ENCODE peak calls at places on chromosomes 1 and 21, in five cellular contexts. U is left ventricle myocardium inferior; Z is CD8-positive, alpha-beta T cell; A is DND-41; T is NT2/D1. B is an unnamed sample. For H3K4me1 and H3K36me3, the result is how much of the 10 kb centered on the place peaks cover.

GRCh38 chr1:116763787-116764465 is 9.7 kb downstream of the CD2 start:
- DNase-seq in U (no peak), Z (peak), A (peak), T (no peak), B (no peak)

GRCh38 chr1:32414186-32414886 is 20.1 kb upstream of the BSDC1 start:
- DNase-seq in U (no peak), Z (no peak), A (no peak), T (no peak), B (no peak)

GRCh38 chr1:203839081-203839480 is 22.3 kb upstream of the SNRPE start:
- DNase-seq in U (no peak), Z (no peak), A (no peak), T (no peak), B (no peak)

GRCh38 chr1:217354900-217355299 is 276.0 kb downstream of the GPATCH2 start:
- DNase-seq in U (no peak), Z (no peak), A (no peak), T (no peak), B (no peak)

GRCh38 chr1:8465692-8466091 is 147.8 kb downstream of the SLC45A1 start:
- DNase-seq in U (no peak), Z (no peak), A (no peak), T (no peak), B (no peak)

GRCh38 chr21:46097826-46098286 is at the start of gene COL6A2:
- DNase-seq in U (peak), Z (peak), A (no peak), T (peak), B (peak)

GRCh38 chr1:61253059-61253735 is 170.8 kb downstream of the NFIA start:
- DNase-seq in U (peak), Z (no peak), A (no peak), T (no peak), B (no peak)

GRCh38 chr1:92210701-92211100 is 7.0 kb upstream of the C1orf146 start:
- DNase-seq in U (no peak), Z (no peak), A (no peak), T (no peak), B (no peak)

GRCh38 chr1:4395676-4396075 is 258.7 kb upstream of the AJAP1 start:
- DNase-seq in U (no peak), Z (no peak), A (no peak), T (no peak), B (no peak)

GRCh38 chr1:61183471-61184034 is 101.2 kb downstream of the NFIA start:
- DNase-seq in U (peak), Z (no peak), A (no peak), T (no peak), B (peak)

GRCh38 chr1:21966247-21967000 is 10.4 kb upstream of the CELA3B start:
- DNase-seq in U (no peak), Z (no peak), A (no peak), T (no peak), B (no peak)

GRCh38 chr1:33378524-33378923 is 52.4 kb downstream of the PHC2 start:
- DNase-seq in U (no peak), Z (no peak), A (no peak), T (no peak), B (no peak)

GRCh38 chr21:34144224-34144623 is 70.8 kb downstream of the MRPS6 start:
- DNase-seq in U (no peak), Z (no peak), A (no peak), T (no peak), B (no peak)

GRCh38 chr1:233442392-233442791 is 114.9 kb downstream of the MAP3K21 start:
- DNase-seq in U (no peak), Z (no peak), A (no peak), T (no peak), B (no peak)

GRCh38 chr1:4654764-4655673 is 610 bp downstream of the AJAP1 start:
- DNase-seq in U (no peak), Z (no peak), A (no peak), T (no peak), B (no peak)

GRCh38 chr1:213060836-213061235 is 9.8 kb downstream of the RPS6KC1 start:
- DNase-seq in U (no peak), Z (no peak), A (no peak), T (no peak), B (no peak)

GRCh38 chr1:1431006-1431844 is 4.3 kb upstream of the VWA1 start:
- DNase-seq in U (no peak), Z (no peak), A (no peak), T (no peak), B (peak)

GRCh38 chr1:113809651-113810602 is 2.3 kb downstream of the RSBN1 start:
- DNase-seq in U (no peak), Z (no peak), A (no peak), T (no peak), B (no peak)

GRCh38 chr1:63698001-63698838 is 75.6 kb upstream of the ROR1 start:
- DNase-seq in U (peak), Z (no peak), A (no peak), T (no peak), B (peak)

GRCh38 chr1:145885738-145886287 is at the start of gene ANKRD35:
- DNase-seq in U (peak), Z (peak), A (peak), T (peak), B (peak)

GRCh38 chr1:26387447-26387846 is 14.9 kb upstream of the ZNF683 start:
- DNase-seq in U (no peak), Z (no peak), A (no peak), T (no peak), B (no peak)

DNA sequence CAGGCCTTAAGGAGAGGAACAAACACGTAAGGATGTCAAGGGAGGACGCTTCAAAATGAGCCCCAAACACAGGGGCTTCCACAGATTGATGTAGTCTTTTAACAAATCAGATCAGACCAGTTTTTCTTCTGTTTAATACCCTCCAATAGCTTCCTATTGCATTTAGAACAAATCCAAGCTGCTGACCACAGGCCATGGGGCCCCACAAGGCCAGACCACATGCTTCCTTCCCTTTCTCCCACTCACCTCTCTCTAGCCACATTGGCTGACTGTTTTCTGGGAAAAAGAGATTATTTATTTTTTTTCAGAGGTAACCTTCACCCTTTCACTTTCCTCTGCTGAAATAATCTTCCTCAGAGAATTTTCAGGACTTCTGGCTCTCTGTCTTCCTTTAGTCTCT is 380.6 kb downstream of the SIPA1L2 start:
- DNase-seq in U (no peak), Z (no peak), A (no peak), T (no peak), B (no peak)
- H3K4me1 ChIP-seq in U (under half), Z (under half), A (under half), T (under half), B (under half)

GRCh38 chr1:99713006-99713405 is 53.4 kb downstream of the FRRS1 start:
- DNase-seq in U (no peak), Z (no peak), A (no peak), T (no peak), B (no peak)
- H3K36me3 ChIP-seq in U (half or more), Z (under half), A (under half), T (under half), B (under half)

DNA sequence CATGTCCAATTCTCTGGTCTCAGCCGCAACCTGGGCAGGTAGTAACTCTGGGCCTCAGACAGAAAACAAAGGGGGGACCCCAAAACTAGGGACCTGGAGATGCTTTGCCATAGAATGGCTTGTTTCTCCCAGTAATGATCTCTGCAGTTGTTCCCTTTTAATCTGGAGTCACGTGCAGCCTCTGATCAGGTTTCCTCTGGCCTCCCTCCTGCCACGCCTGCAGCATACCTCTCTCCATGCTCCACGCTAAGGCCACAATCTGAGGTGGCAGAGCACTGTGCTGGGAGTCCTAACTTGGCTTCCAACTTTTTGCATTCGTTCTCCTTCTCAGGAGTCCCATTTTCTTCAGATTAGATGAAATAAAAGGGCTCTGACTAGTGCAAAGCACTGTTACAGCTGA is 1.9 kb downstream of the PABPC4 start:
- DNase-seq in U (no peak), Z (no peak), A (no peak), T (no peak), B (no peak)
- H3K4me3 ChIP-seq in U (peak), Z (peak), A (peak), T (peak), B (peak)

DNA sequence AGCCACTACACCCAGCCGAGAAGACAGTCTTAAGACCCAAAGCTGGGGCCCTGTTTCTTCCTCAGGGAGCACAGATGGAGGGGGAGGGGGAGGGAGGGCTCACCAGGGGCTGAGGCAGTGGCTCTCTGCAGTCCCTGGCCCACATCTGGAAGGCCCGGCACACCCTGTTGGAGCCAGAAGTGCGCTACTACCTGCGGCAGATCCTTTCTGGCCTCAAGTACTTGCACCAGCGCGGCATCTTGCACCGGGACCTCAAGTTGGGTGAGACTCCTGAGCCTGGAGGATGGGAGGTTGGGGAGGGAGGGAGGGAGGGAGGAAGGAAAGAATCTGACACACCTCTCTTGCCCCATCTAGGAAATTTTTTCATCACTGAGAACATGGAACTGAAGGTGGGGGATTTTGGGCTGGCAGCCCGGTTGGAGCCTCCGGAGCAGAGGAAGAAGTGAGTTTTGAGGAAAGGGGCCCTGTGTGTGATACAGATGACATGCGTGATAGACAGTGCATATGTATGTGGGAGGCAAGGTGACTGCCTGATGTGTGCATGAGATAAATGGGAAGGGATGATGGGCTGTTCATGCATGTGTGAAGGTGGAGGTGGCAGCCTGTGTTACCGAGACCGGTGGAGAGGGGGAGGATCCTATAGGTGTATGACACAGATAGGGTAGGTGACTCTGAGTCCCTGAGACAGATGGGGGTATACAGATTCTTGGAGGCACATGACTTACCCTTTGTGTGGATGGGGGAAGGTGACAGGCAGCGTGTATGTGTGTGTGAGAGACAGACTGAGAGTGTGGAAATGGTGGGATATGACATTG is 1.5 kb downstream of the PLK3 start:
- DNase-seq in U (peak), Z (peak), A (no peak), T (no peak), B (peak)
- H3K4me1 ChIP-seq in U (half or more), Z (under half), A (under half), T (under half), B (under half)

GRCh38 chr21:43800124-43800523 is 10.7 kb downstream of the RRP1 start:
- DNase-seq in U (no peak), Z (no peak), A (no peak), T (no peak), B (no peak)
- H3K36me3 ChIP-seq in U (half or more), Z (half or more), A (half or more), T (half or more), B (under half)

GRCh38 chr1:168714012-168714411 is 15.0 kb downstream of the DPT start:
- DNase-seq in U (no peak), Z (no peak), A (no peak), T (no peak), B (peak)

GRCh38 chr1:168708698-168709406 is 20.2 kb downstream of the DPT start:
- DNase-seq in U (no peak), Z (no peak), A (no peak), T (no peak), B (no peak)

GRCh38 chr1:168709896-168710305 is 19.1 kb downstream of the DPT start:
- DNase-seq in U (no peak), Z (no peak), A (no peak), T (no peak), B (no peak)

GRCh38 chr1:168706376-168706995 is 22.5 kb downstream of the DPT start:
- DNase-seq in U (no peak), Z (no peak), A (no peak), T (no peak), B (no peak)

DNA sequence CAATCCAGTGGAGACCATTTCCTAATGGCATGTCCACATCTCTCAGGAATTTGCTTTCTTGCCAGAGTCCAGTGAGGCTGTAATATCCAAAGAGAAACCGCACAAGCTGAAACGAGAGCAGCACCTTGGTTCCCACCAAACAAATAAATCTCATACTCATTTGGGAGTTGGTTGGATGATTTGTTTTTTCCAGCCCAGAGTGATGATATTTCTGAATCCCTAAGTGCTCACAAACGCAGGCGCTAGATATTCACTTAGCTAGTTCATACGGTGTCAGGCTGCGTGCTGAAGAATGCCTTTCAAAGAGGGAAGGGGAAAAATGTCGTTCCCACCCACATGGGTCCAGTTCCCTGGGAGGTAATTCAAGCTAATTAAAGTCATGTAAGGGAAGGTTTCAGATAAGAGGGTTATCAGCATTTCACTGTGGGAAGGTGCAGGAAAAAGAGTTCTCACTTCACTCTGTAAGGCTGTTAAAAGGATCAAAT is 19.6 kb downstream of the DPT start:
- DNase-seq in U (no peak), Z (no peak), A (no peak), T (no peak), B (no peak)
- H3K4me3 ChIP-seq in U (peak), Z (no peak), A (no peak), T (no peak), B (no peak)

DNA sequence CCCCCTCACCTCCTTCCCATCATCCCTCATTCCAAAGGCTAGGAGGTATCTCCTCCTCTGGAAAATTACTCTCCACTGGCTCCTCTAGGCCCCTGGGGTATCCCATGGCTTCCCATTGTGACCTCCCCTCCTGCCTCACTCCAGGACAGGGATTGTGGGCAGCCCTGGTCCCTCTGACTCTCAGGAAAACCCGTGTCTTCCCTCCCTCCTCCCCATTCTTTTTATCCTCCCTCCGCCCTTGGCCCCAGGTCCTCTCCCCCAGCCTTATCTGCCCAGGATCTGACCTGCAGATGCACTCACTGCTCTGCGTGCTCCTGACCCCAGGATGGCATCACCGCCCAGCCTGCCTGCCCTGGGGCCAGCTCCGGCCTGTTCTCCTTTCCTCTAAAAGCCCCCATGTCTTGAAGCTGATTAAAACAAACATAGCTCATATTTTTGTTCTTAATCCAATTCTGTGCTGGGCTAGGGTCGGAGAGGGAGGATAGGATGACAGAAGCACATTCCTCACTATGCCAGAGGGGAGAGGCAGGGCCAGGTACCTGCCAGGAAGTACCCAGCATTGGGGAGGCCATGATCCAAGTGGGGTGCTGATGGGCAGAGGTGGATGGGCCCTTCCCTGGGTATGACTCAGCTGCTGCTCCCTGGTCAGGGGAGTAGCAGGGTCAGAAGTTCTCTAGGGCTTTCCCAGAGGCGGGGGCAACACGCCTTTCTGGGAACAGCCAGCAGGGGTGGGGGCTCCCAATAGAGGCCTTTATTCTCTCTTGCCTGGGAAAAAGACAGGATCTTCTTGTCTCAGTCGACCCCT is 13.8 kb upstream of the UBL4B start:
- DNase-seq in U (no peak), Z (no peak), A (no peak), T (no peak), B (no peak)
- H3K4me1 ChIP-seq in U (under half), Z (under half), A (under half), T (under half), B (under half)

GRCh38 chr1:46001087-46001785 is 131.2 kb downstream of the PIK3R3 start:
- DNase-seq in U (no peak), Z (no peak), A (no peak), T (no peak), B (no peak)

GRCh38 chr1:46005594-46005993 is 126.8 kb downstream of the PIK3R3 start:
- DNase-seq in U (no peak), Z (no peak), A (no peak), T (no peak), B (no peak)

GRCh38 chr1:46002751-46003150 is 129.7 kb downstream of the PIK3R3 start:
- DNase-seq in U (no peak), Z (no peak), A (no peak), T (no peak), B (no peak)

GRCh38 chr1:46003315-46003714 is 129.1 kb downstream of the PIK3R3 start:
- DNase-seq in U (no peak), Z (no peak), A (no peak), T (no peak), B (no peak)

GRCh38 chr1:46004491-46004890 is 127.9 kb downstream of the PIK3R3 start:
- DNase-seq in U (no peak), Z (no peak), A (no peak), T (no peak), B (no peak)
- H3K36me3 ChIP-seq in U (half or more), Z (under half), A (half or more), T (half or more), B (under half)

GRCh38 chr1:85611390-85611789 is 30.8 kb downstream of the CCN1 start:
- DNase-seq in U (no peak), Z (no peak), A (no peak), T (no peak), B (no peak)
- H3K4me3 ChIP-seq in U (no peak), Z (no peak), A (no peak), T (no peak), B (no peak)